ENCODE peak calls at places on chromosomes 2 and 18, in six cellular contexts. I is IMR-90, Y is ELR, O is T-helper 1 cell, Q is SHP77 treated with DMSO at 0.1 percent for 48 hours, F is PC-9. A is an unnamed sample.

GRCh38 chr2:35830833-35831232 is 524.7 kb upstream of the CRIM1 start:
- DNase-seq in O (no peak), Q (no peak), I (no peak), Y (no peak), F (no peak), A (no peak)

GRCh38 chr2:156189143-156189542 is 143.4 kb downstream of the NR4A2 start:
- DNase-seq in O (no peak), Q (peak; percentile 85), Y (no peak), I (no peak), F (no peak), A (no peak)

GRCh38 chr2:240917684-240918257 is 11.6 kb downstream of the CROCC2 start:
- DNase-seq in F (no peak), Q (no peak), Y (no peak), O (peak; percentile 8), I (no peak), A (no peak)

GRCh38 chr2:227335713-227336112 is 10.7 kb downstream of the MFF start:
- DNase-seq in O (no peak), F (no peak), I (no peak), Q (no peak), Y (no peak), A (no peak)

GRCh38 chr18:50051288-50051687 is 143.7 kb downstream of the MYO5B start:
- DNase-seq in O (no peak), Y (peak; percentile 25), I (no peak), Q (no peak), F (no peak), A (no peak)

GRCh38 chr2:159211447-159212396 is 74.8 kb downstream of the WDSUB1 start:
- DNase-seq in O (no peak), I (peak; percentile 25), Q (no peak), Y (no peak), F (no peak), A (no peak)

GRCh38 chr2:222693837-222694236 is 22.4 kb downstream of the MOGAT1 start:
- DNase-seq in Q (no peak), Y (peak; percentile 60), O (no peak), F (peak; percentile 52), I (no peak), A (no peak)

GRCh38 chr2:153059338-153060052 is 341.1 kb downstream of the ARL6IP6 start:
- DNase-seq in O (no peak), Y (peak; percentile 68), F (peak; percentile 85), I (no peak), Q (no peak), A (no peak)

GRCh38 chr2:223055836-223056235 is 3.8 kb downstream of the KCNE4 start:
- DNase-seq in I (no peak), Y (no peak), O (no peak), F (no peak), Q (peak; percentile 73), A (no peak)

GRCh38 chr2:176665086-176665485 is 395.8 kb downstream of the MTX2 start:
- DNase-seq in Q (no peak), Y (no peak), F (peak; percentile 63), I (no peak), O (no peak), A (no peak)

GRCh38 chr2:19409001-19409400 is 50.6 kb upstream of the OSR1 start:
- DNase-seq in O (no peak), I (no peak), Q (no peak), F (no peak), Y (peak; percentile 27), A (no peak)

GRCh38 chr18:39531659-39532058 is 1966.1 kb upstream of the CELF4 start:
- DNase-seq in I (no peak), O (no peak), Q (no peak), Y (no peak), F (no peak), A (no peak)

GRCh38 chr2:80621661-80622060 is 317.1 kb upstream of the LRRTM1 start:
- DNase-seq in F (no peak), Y (no peak), Q (no peak), O (no peak), I (no peak), A (no peak)

GRCh38 chr18:36711813-36712444 is 116.9 kb downstream of the TPGS2 start:
- DNase-seq in Q (no peak), F (peak; percentile 42), I (peak; percentile 94), Y (peak; percentile 91), O (no peak), A (no peak)

A was measured in CD4-positive, alpha-beta T cell.